ENCODE peak calls at places on chromosomes 1 and 21, in seven cellular contexts. Q is HuH-7.5; H is Peyer's patch; A is uterus; D is effector CD8-positive, alpha-beta T cell; V is activated naive CD8-positive, alpha-beta T cell treated with anti-CD3 and anti-CD28 coated beads, Interleukin-2, amount 50 U/mL, for 16 hours; O is iPS-NIHi11. Z is an unnamed sample.

GRCh38 chr1:35902671-35903070 is 19.7 kb downstream of the AGO1 start:
- DNase-seq in D (no peak), H (no peak), Q (no peak), A (no peak), O (no peak), V (no peak), Z (no peak)

GRCh38 chr1:44420535-44420934 is 15.5 kb downstream of the RNF220 start:
- DNase-seq in Q (no peak), V (no peak), D (no peak), A (no peak), H (no peak), O (no peak), Z (no peak)

GRCh38 chr1:15771836-15772516 is 13.4 kb downstream of the FBLIM1 start:
- DNase-seq in V (no peak), H (no peak), A (no peak), D (no peak), O (no peak), Q (no peak), Z (no peak)

GRCh38 chr1:155127105-155127671 is 488 bp upstream of the EFNA1 start:
- DNase-seq in V (no peak), O (peak), D (no peak), H (peak), Q (peak), A (peak), Z (peak)

GRCh38 chr21:41670056-41670805 is 96.6 kb downstream of the RIPK4 start:
- DNase-seq in Q (no peak), O (no peak), A (no peak), D (no peak), H (no peak), V (no peak), Z (no peak)

GRCh38 chr21:26469789-26470188 is 103.3 kb downstream of the CYYR1 start:
- DNase-seq in A (peak), Q (no peak), V (no peak), H (no peak), D (no peak), O (no peak), Z (no peak)

GRCh38 chr1:151222130-151222529 is 23.8 kb downstream of the PIP5K1A start:
- DNase-seq in A (no peak), D (no peak), H (no peak), O (no peak), V (no peak), Q (no peak), Z (no peak)

GRCh38 chr1:93670141-93670540 is 11.5 kb downstream of the BCAR3 start:
- DNase-seq in D (no peak), V (no peak), H (no peak), A (no peak), Q (no peak), O (no peak), Z (no peak)

GRCh38 chr21:31012133-31013089 is 25.9 kb downstream of the KRTAP19-8 start:
- DNase-seq in A (no peak), V (no peak), Q (no peak), O (no peak), H (no peak), D (no peak), Z (no peak)

GRCh38 chr1:102434421-102434820 is 437.7 kb upstream of the OLFM3 start:
- DNase-seq in H (no peak), Q (no peak), D (no peak), O (peak), V (no peak), A (no peak), Z (peak)

GRCh38 chr1:37161171-37161570 is 126.9 kb upstream of the GRIK3 start:
- DNase-seq in O (no peak), Q (no peak), D (no peak), H (no peak), V (no peak), A (no peak), Z (no peak)